ENCODE peak calls at places on chromosomes 13 and 19, in nine cellular contexts. J is SK-N-SH, T is OCI-LY7, I is hepatocyte, M is MM.1S, Q is GM23338, D is HCT116, P is PC-3, G is neural progenitor cell. L is an unnamed sample.

GRCh38 chr19:35267818-35268545 is 780 bp upstream of the USF2 start:
- DNase-seq in J (peak; percentile 99), T (peak; percentile 86), I (peak; percentile 91), M (peak; percentile 83), Q (peak; percentile 82), D (peak; percentile 24), P (peak; percentile 66), G (peak; percentile 89), L (peak; percentile 88)

GRCh38 chr13:31927219-31927653 is 104.3 kb upstream of the FRY start:
- DNase-seq in J (no peak), T (no peak), I (peak; percentile 20), M (no peak), Q (peak; percentile 21), D (no peak), P (no peak), G (peak; percentile 30), L (no peak)

GRCh38 chr13:113588394-113589111 is 4.0 kb downstream of the TFDP1 start:
- DNase-seq in J (no peak), T (no peak), I (no peak), M (no peak), Q (no peak), D (no peak), P (no peak), G (no peak), L (no peak)

GRCh38 chr19:589693-590395 is at the start of gene HCN2:
- DNase-seq in J (peak; percentile 89), T (no peak), I (no peak), M (no peak), Q (no peak), D (no peak), P (no peak), G (no peak), L (peak; percentile 45)

GRCh38 chr13:112079696-112080095 is 12.7 kb downstream of the SOX1 start:
- DNase-seq in J (no peak), T (no peak), I (no peak), M (no peak), Q (no peak), D (no peak), P (no peak), G (no peak), L (no peak)

GRCh38 chr13:108322206-108322824 is 52.8 kb downstream of the TNFSF13B start:
- DNase-seq in J (peak; percentile 36), T (peak; percentile 51), I (peak; percentile 69), M (peak; percentile 61), Q (peak; percentile 70), D (peak; percentile 28), P (peak; percentile 60), G (peak; percentile 64), L (peak; percentile 70)

GRCh38 chr13:101341464-101341863 is 74.8 kb downstream of the NALCN start:
- DNase-seq in J (no peak), T (no peak), I (no peak), M (no peak), Q (no peak), D (no peak), P (peak; percentile 31), G (no peak), L (peak; percentile 7)

GRCh38 chr13:41568143-41568989 is 111.0 kb downstream of the RGCC start:
- DNase-seq in J (no peak), T (no peak), I (no peak), M (no peak), Q (peak; percentile 63), D (no peak), P (no peak), G (no peak), L (no peak)

GRCh38 chr13:44653261-44653660 is 77.1 kb upstream of the TSC22D1 start:
- DNase-seq in J (no peak), T (no peak), I (no peak), M (no peak), Q (no peak), D (no peak), P (no peak), G (no peak), L (peak; percentile 69)

GRCh38 chr13:32011971-32012370 is 19.6 kb upstream of the FRY start:
- DNase-seq in J (no peak), T (no peak), I (no peak), M (no peak), Q (no peak), D (no peak), P (no peak), G (no peak), L (no peak)

GRCh38 chr13:48891586-48891985 is 84.1 kb upstream of the FNDC3A start:
- DNase-seq in J (no peak), T (no peak), I (peak; percentile 17), M (no peak), Q (no peak), D (peak; percentile 48), P (peak; percentile 56), G (no peak), L (peak; percentile 68)

GRCh38 chr13:33879044-33879596 is 61.2 kb downstream of the RFC3 start:
- DNase-seq in J (no peak), T (no peak), I (no peak), M (no peak), Q (no peak), D (no peak), P (no peak), G (no peak), L (no peak)

GRCh38 chr13:34025746-34026145 is 207.8 kb downstream of the RFC3 start:
- DNase-seq in J (no peak), T (no peak), I (no peak), M (no peak), Q (no peak), D (no peak), P (peak; percentile 76), G (no peak), L (peak; percentile 56)

GRCh38 chr19:56105090-56105701 is 15.9 kb downstream of the ZNF787 start:
- DNase-seq in J (no peak), T (no peak), I (peak; percentile 80), M (no peak), Q (peak; percentile 92), D (peak; percentile 15), P (peak; percentile 49), G (peak; percentile 87), L (peak; percentile 76)

GRCh38 chr19:10378124-10378523 is 2.2 kb downstream of the TYK2 start:
- DNase-seq in J (no peak), T (no peak), I (no peak), M (no peak), Q (no peak), D (no peak), P (no peak), G (no peak), L (peak; percentile 12)

GRCh38 chr19:10368101-10368803 is 12.1 kb downstream of the TYK2 start:
- DNase-seq in J (peak; percentile 44), T (no peak), I (no peak), M (no peak), Q (peak; percentile 36), D (no peak), P (peak; percentile 31), G (no peak), L (peak; percentile 26)

DNA sequence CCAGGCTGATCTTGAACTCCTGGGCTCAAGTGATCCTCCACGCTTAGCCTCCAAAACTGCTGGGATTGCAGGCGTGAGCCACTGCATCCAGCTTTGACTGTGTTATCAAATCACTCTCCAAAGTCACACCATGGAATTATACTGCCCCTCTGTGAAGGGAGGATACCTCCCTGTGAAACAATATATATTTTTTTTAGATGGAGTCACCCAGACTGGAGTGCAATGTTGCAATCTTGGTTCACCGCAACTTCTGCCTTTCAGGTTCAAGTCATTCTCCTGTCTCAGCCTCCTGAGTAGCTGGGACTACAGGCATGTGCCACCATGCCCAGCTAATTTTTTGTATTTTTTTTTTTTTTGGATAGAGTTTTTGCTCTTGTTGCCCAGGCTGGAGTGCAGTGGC is 7.7 kb downstream of the TYK2 start:
- DNase-seq in J (no peak), T (no peak), I (no peak), M (no peak), Q (no peak), D (no peak), P (no peak), G (no peak), L (no peak)
- H3K4me2 ChIP-seq in J (no peak overlapping the region), T (no peak overlapping the region), I (no peak overlapping the region), M (no peak overlapping the region), Q (no peak overlapping the region), D (no peak overlapping the region), P (no peak overlapping the region), G (no peak overlapping the region), L (no peak overlapping the region)

DNA sequence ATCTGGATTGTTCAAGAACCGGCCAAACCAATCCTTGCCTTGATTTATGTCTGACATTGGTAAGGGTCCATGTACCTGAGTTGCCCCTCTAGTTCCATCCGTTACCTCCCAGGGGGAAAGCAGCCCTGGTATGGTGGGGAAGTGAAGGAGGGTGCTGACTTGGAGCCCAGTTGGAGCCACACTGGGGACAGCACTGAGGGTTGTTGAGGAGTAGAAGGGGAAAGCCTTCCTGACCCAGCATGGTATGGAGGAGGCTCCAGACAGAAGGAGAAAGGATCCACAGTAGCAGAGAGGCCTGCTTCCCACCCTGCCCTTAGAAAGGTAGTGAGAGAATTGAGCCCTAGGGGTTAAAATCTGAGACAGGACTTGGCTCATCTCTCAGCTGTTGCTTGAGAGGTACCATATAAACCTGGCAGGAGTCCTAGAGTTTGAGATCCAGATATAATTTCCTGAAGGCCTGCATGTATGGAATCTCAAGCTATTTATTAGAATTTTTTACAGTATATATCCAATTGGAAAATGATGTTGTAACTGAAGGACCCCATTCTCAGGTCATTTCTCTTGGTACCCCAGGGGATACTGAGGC is 16.7 kb upstream of the FCGBP start:
- DNase-seq in J (no peak), T (no peak), I (no peak), M (no peak), Q (no peak), D (no peak), P (no peak), G (no peak), L (no peak)
- H3K4me1 ChIP-seq in J (peaks cover 5% of the 10 kb centered on the region), T (peaks cover 57% of the 10 kb centered on the region), I (peaks cover 2% of the 10 kb centered on the region), M (peaks cover 16% of the 10 kb centered on the region), Q (no peaks in the 10 kb centered on the region), D (no peaks in the 10 kb centered on the region), P (peaks cover 3% of the 10 kb centered on the region), G (no peaks in the 10 kb centered on the region), L (peaks cover 6% of the 10 kb centered on the region)

DNA sequence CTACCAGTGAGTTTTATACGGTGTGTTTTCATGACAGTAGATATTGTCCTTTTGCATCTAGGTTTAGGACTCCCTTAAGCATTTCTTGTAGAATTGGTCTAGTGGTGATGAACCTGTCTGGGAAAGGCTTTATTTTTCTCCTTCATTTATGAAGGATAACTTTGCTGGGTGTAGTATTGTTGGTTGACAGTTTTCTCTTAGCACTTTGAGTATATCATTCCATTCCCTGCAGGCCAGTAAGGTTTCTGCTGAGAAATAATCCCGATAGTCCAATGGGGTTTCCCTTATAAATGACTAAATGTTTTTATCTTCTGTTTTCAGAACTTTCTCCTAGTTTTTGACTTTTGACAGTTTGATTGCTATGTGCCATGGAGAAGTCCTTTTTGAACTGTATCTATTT is 57.2 kb downstream of the DNAJC3 start:
- DNase-seq in J (no peak), T (no peak), I (no peak), M (no peak), Q (no peak), D (no peak), P (no peak), G (no peak), L (no peak)
- TF ChIP-seq EZH2phosphoT487 in J (no peak), T (no peak), I (no peak), M (no peak), Q (no peak), D (no peak), P (no peak), G (no peak), L (no peak)

DNA sequence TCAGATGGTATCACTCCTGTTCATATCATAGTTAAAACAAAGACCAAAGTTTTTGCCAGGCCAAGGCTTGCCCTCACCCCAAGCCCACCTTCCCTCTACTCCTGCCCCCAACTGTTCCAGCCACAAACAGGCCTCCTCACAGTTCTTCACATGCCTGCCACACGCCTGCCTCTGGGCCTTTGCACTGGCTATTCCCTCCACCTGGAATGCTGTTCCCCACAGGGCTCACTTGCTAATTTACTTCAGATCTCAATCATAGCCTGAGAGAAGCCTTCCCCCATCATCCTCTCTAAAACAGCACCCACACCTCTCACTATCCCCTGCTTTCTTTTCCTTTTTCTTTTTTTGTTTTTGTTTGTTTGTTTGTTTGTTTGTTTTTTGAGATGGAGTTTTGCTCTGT is 4.9 kb upstream of the AXL start:
- DNase-seq in J (no peak), T (no peak), I (no peak), M (no peak), Q (no peak), D (no peak), P (no peak), G (no peak), L (no peak)
- H3K4me2 ChIP-seq in J (no peak overlapping the region), T (no peak overlapping the region), I (no peak overlapping the region), M (no peak overlapping the region), Q (no peak overlapping the region), D (no peak overlapping the region), P (no peak overlapping the region), G (no peak overlapping the region), L (no peak overlapping the region)

L was measured in GM23248.